ENCODE peak calls at places on chromosomes 1 and 21, in six cellular contexts. I is SK-N-MC, K is sigmoid colon, O is K562, C is breast epithelium, U is Panc1. N is an unnamed sample.

GRCh38 chr1:118785246-118785645 is 202.9 kb downstream of the TBX15 start:
- DNase-seq in K (no peak), U (no peak), I (peak), O (no peak), C (no peak), N (no peak)

GRCh38 chr1:159089184-159089791 is 12.7 kb upstream of the AIM2 start:
- DNase-seq in O (peak), I (no peak), U (no peak), K (no peak), C (no peak), N (no peak)

GRCh38 chr1:226603976-226604845 is 55.6 kb downstream of the STUM start:
- DNase-seq in C (no peak), U (no peak), I (no peak), O (no peak), K (peak), N (no peak)

GRCh38 chr1:109478806-109479205 is 4.9 kb upstream of the ATXN7L2 start:
- DNase-seq in I (no peak), C (no peak), O (peak), U (no peak), K (no peak), N (peak)

GRCh38 chr1:241411056-241411775 is 54.2 kb upstream of the RGS7 start:
- DNase-seq in U (no peak), I (no peak), O (no peak), C (no peak), K (no peak), N (no peak)

GRCh38 chr1:40383488-40384412 is 10.2 kb downstream of the SMAP2 start:
- DNase-seq in K (no peak), U (no peak), I (no peak), O (peak), C (no peak), N (no peak)

GRCh38 chr21:44293551-44294231 is 6.2 kb upstream of the PFKL start:
- DNase-seq in K (no peak), C (no peak), O (no peak), I (no peak), U (no peak), N (no peak)

GRCh38 chr1:233242827-233243483 is 52.6 kb downstream of the PCNX2 start:
- DNase-seq in C (no peak), O (no peak), I (no peak), U (no peak), K (no peak), N (no peak)

GRCh38 chr1:85146972-85147359 is 53.9 kb downstream of the SYDE2 start:
- DNase-seq in I (no peak), O (no peak), K (no peak), U (no peak), C (no peak), N (no peak)

GRCh38 chr1:25971044-25971881 is 26.6 kb downstream of the PAFAH2 start:
- DNase-seq in U (no peak), K (no peak), C (no peak), O (no peak), I (no peak), N (no peak)

GRCh38 chr1:18384477-18384876 is 96.3 kb upstream of the KLHDC7A start:
- DNase-seq in K (no peak), I (no peak), U (no peak), C (no peak), O (no peak), N (no peak)

GRCh38 chr1:231236131-231236571 is 4.9 kb upstream of the GNPAT start:
- DNase-seq in O (no peak), I (no peak), U (no peak), C (no peak), K (no peak), N (no peak)

GRCh38 chr1:1059494-1060280 is 14.4 kb downstream of the RNF223 start:
- DNase-seq in U (no peak), C (peak), K (peak), O (peak), I (no peak), N (peak)

GRCh38 chr1:23798662-23799142 is 1.9 kb downstream of the GALE start:
- DNase-seq in C (no peak), K (no peak), U (no peak), I (no peak), O (peak), N (peak)

GRCh38 chr1:98355656-98356384 is 305.7 kb upstream of the SNX7 start:
- DNase-seq in O (no peak), U (no peak), I (no peak), K (no peak), C (no peak), N (no peak)

GRCh38 chr1:210231846-210232523 is 611 bp upstream of the SERTAD4 start:
- DNase-seq in U (no peak), K (no peak), C (no peak), I (peak), O (no peak), N (peak)

GRCh38 chr1:186374313-186375151 is 521 bp downstream of the TPR start:
- DNase-seq in O (peak), I (no peak), U (no peak), K (no peak), C (no peak), N (peak)

GRCh38 chr21:39961251-39961650 is 94.0 kb downstream of the PCP4 start:
- DNase-seq in K (no peak), O (no peak), I (no peak), C (no peak), U (no peak), N (no peak)

GRCh38 chr1:175274368-175274767 is 81.8 kb upstream of the KIAA0040 start:
- DNase-seq in U (no peak), O (no peak), I (no peak), K (no peak), C (no peak), N (no peak)

GRCh38 chr21:24590261-24590660 is 1017.0 kb downstream of the MRPL39 start:
- DNase-seq in O (no peak), I (no peak), C (no peak), U (no peak), K (no peak), N (no peak)

DNA sequence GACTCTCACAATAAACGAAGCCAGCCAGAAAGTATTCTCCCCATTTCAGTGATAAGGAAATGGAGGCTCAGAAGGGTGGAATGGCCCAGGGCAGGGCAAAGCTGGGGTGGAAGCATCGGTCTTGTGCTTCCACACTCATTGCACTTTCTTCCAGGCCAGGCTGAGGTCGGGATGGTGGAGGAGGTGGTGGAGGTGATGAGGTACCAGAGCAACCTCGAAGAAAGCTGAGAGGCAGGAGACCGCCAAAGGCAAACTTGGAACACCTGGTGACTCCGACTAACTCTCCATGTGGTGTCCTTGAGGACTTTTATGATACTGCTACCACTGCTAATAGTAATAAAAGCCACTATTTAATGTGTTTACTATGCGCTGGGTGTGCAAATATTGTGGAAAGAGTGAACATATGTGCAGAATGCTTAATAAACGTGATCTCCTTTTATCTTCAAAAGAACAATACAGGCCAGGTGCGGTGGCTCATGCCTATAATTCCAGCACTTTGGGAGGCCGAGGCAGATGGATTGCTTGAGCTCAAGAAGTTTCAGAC is 16.9 kb upstream of the BTG2 start:
- DNase-seq in U (no peak), K (no peak), I (no peak), O (no peak), C (no peak), N (no peak)
- H3K27ac ChIP-seq in U (no peak), K (peak), I (no peak), O (no peak), C (peak), N (peak)

DNA sequence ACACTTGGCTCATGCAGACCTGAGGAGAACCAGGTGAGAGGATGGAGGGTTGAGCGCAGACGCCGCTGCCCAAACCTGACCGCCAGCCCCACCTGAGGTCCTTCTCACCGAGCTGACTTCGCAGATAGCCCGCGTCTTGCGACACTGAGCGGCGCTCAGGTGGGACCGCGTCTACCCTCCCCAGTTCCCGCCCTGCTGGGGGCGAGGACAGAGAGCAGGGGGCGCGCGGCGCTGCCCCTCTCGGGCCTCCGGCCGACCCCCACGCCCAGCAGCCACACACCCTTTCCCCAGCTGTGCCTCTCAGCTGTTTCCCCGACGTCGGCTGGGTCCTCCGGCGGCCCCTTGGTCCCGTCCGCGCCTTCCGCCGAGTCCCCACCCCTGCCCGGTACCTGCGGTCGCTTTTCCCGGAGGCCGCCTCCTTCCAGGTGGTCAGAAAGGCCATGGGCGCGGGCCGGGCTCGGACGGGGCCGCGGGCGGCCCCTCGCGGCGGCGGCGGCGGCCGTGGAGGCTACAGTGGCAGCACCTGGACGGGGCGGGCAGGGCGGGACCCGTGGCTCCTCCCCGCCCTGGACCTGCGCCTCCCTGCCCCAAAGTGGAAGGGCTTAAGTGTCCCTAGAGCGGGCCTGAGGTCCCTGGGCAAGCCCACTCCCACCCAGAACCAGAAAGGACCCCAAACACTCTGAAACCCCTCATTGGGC is 14.4 kb upstream of the TTC39A start:
- DNase-seq in K (no peak), U (no peak), C (no peak), O (peak), I (no peak), N (peak)
- H3K4me3 ChIP-seq in K (no peak), U (peak), C (no peak), O (peak), I (no peak), N (no peak)

GRCh38 chr1:53541263-53541625 is 82.0 kb downstream of the DMRTB1 start:
- DNase-seq in K (no peak), U (no peak), I (no peak), C (no peak), O (no peak), N (no peak)

GRCh38 chr1:53542551-53542950 is 83.4 kb downstream of the DMRTB1 start:
- DNase-seq in C (peak), I (no peak), O (no peak), K (peak), U (no peak), N (no peak)

GRCh38 chr1:53540604-53541262 is 81.5 kb downstream of the DMRTB1 start:
- DNase-seq in O (no peak), I (no peak), K (no peak), U (no peak), C (no peak), N (no peak)

GRCh38 chr1:53543130-53543770 is 84.1 kb downstream of the DMRTB1 start:
- DNase-seq in U (no peak), I (no peak), K (peak), O (no peak), C (peak), N (no peak)

GRCh38 chr1:53541761-53542550 is 82.8 kb downstream of the DMRTB1 start:
- DNase-seq in K (peak), U (no peak), I (no peak), O (peak), C (no peak), N (no peak)
- TF ChIP-seq POLR2AphosphoS5 in K (peak), U (no peak), I (no peak), O (no peak), C (no peak), N (no peak)

DNA sequence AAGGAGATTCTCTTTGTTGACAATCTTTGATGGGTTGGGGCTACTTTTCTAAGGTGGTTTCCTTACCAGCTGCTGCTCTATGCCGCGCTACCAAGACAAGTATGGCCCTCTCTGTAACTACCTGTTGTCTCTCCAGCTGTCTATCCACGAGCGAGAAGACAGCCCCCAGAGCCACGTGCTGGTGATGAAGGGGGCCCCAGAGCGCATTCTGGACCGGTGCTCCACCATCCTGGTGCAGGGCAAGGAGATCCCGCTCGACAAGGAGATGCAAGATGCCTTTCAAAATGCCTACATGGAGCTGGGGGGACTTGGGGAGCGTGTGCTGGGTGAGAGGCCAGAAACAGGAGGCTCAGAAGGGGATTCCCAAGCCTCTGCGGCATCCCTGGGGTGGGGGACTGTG is 14.4 kb downstream of the ATP1A2 start:
- DNase-seq in U (no peak), I (no peak), K (peak), C (no peak), O (no peak), N (no peak)
- H3K27ac ChIP-seq in U (no peak), I (no peak), K (peak), C (no peak), O (no peak), N (no peak)

GRCh38 chr1:50853325-50853724 is 106.7 kb downstream of the FAF1 start:
- DNase-seq in U (no peak), K (no peak), I (no peak), O (no peak), C (no peak), N (no peak)
- H3K4me3 ChIP-seq in U (no peak), K (no peak), I (peak), O (no peak), C (no peak), N (no peak)

DNA sequence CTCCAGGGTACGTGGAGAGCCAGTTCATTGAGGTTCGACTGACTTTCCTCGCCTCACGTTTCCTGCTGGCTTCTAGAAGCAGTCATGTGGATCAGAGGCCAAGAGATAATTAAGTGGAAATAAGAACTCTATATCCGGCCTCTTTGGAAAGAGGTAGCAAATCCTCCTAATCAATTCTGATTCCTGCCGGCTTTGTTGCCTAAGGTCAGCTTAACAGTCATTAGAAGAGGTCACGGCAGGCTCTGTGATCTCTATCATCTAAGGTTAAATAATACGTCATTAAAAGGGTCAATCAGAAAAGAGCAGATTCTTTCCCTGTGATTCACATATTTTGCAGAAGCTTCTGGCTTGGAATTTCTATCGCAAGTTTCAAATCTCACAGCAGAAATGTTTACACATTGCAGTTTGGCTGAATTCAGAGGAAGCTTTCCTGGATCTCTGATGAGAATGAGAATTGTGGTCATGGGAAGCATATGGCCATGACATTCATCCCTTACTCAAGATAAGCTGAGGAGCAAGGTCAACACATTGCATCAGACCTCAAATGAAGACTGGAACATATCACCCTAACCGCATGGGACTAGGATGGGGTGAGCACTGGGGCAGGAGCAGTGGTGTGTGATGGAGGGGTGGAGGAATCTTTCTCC is 189.4 kb downstream of the PBX1 start:
- DNase-seq in O (no peak), I (no peak), K (peak), C (no peak), U (no peak), N (no peak)
- TF ChIP-seq POLR2AphosphoS5 in O (no peak), I (no peak), K (peak), C (peak), U (no peak), N (peak)